ENCODE peak calls at places on chromosomes 4 and X, in six cellular contexts. One of them, this sample, is unnamed.
A peak's percentile ranks its signal among the peaks of the same experiment; 100 is the strongest.

GRCh38 chr4:66574145-66574978 is 904.1 kb upstream of the EPHA5 start:
- DNase-seq in fibroblast of pulmonary artery: peak; percentile 71
- DNase-seq in Caco-2: no peak
- DNase-seq in astrocyte of the spinal cord: peak; percentile 89
- DNase-seq in cardiac muscle cell: no peak
- DNase-seq in left ventricle myocardium inferior: no peak
- DNase-seq in this sample: no peak

GRCh38 chr4:101345271-101345595 is 2.1 kb downstream of the PPP3CA start:
- DNase-seq in astrocyte of the spinal cord: peak; percentile 37
- DNase-seq in cardiac muscle cell: no peak
- DNase-seq in fibroblast of pulmonary artery: no peak
- DNase-seq in left ventricle myocardium inferior: no peak
- DNase-seq in Caco-2: no peak
- DNase-seq in this sample: no peak

GRCh38 chr4:100605144-100605543 is 87.3 kb upstream of the EMCN start:
- DNase-seq in fibroblast of pulmonary artery: no peak
- DNase-seq in left ventricle myocardium inferior: no peak
- DNase-seq in cardiac muscle cell: no peak
- DNase-seq in Caco-2: no peak
- DNase-seq in astrocyte of the spinal cord: no peak
- DNase-seq in this sample: no peak

GRCh38 chr4:45147866-45148265 is 421.5 kb upstream of the GNPDA2 start:
- DNase-seq in astrocyte of the spinal cord: peak; percentile 58
- DNase-seq in Caco-2: no peak
- DNase-seq in cardiac muscle cell: no peak
- DNase-seq in left ventricle myocardium inferior: no peak
- DNase-seq in fibroblast of pulmonary artery: peak; percentile 55
- DNase-seq in this sample: no peak

GRCh38 chr4:19936471-19936870 is 315.2 kb upstream of the SLIT2 start:
- DNase-seq in Caco-2: no peak
- DNase-seq in left ventricle myocardium inferior: no peak
- DNase-seq in fibroblast of pulmonary artery: peak; percentile 63
- DNase-seq in cardiac muscle cell: no peak
- DNase-seq in astrocyte of the spinal cord: peak; percentile 90
- DNase-seq in this sample: no peak

GRCh38 chrX:25726539-25726938 is 411.6 kb upstream of the MAGEB18 start:
- DNase-seq in Caco-2: no peak
- DNase-seq in fibroblast of pulmonary artery: no peak
- DNase-seq in cardiac muscle cell: no peak
- DNase-seq in left ventricle myocardium inferior: no peak
- DNase-seq in astrocyte of the spinal cord: peak; percentile 22
- DNase-seq in this sample: no peak

GRCh38 chrX:43165343-43165920 is 387.5 kb upstream of the PPP1R2C start:
- DNase-seq in left ventricle myocardium inferior: no peak
- DNase-seq in cardiac muscle cell: no peak
- DNase-seq in fibroblast of pulmonary artery: no peak
- DNase-seq in Caco-2: no peak
- DNase-seq in astrocyte of the spinal cord: no peak
- DNase-seq in this sample: no peak

GRCh38 chrX:41471786-41472185 is 24.6 kb downstream of the NYX start:
- DNase-seq in left ventricle myocardium inferior: no peak
- DNase-seq in astrocyte of the spinal cord: no peak
- DNase-seq in cardiac muscle cell: no peak
- DNase-seq in fibroblast of pulmonary artery: no peak
- DNase-seq in Caco-2: no peak
- DNase-seq in this sample: no peak

GRCh38 chr4:8013976-8014726 is 74.5 kb upstream of the AFAP1 start:
- DNase-seq in left ventricle myocardium inferior: no peak
- DNase-seq in astrocyte of the spinal cord: no peak
- DNase-seq in Caco-2: no peak
- DNase-seq in fibroblast of pulmonary artery: no peak
- DNase-seq in cardiac muscle cell: no peak
- DNase-seq in this sample: no peak

GRCh38 chrX:114906978-114907510 is 110.4 kb downstream of the IL13RA2 start:
- DNase-seq in Caco-2: no peak
- DNase-seq in left ventricle myocardium inferior: no peak
- DNase-seq in fibroblast of pulmonary artery: no peak
- DNase-seq in cardiac muscle cell: no peak
- DNase-seq in astrocyte of the spinal cord: no peak
- DNase-seq in this sample: no peak

GRCh38 chrX:16445166-16445752 is 204.7 kb upstream of the S100G start:
- DNase-seq in fibroblast of pulmonary artery: peak; percentile 22
- DNase-seq in cardiac muscle cell: peak; percentile 63
- DNase-seq in astrocyte of the spinal cord: peak; percentile 27
- DNase-seq in Caco-2: peak; percentile 36
- DNase-seq in left ventricle myocardium inferior: no peak
- DNase-seq in this sample: peak; percentile 18

GRCh38 chr4:89283975-89284556 is 23.5 kb downstream of the GPRIN3 start:
- DNase-seq in astrocyte of the spinal cord: no peak
- DNase-seq in cardiac muscle cell: no peak
- DNase-seq in Caco-2: no peak
- DNase-seq in fibroblast of pulmonary artery: no peak
- DNase-seq in left ventricle myocardium inferior: no peak
- DNase-seq in this sample: no peak

GRCh38 chr4:7430368-7430964 is 4.3 kb downstream of the PSAPL1 start:
- DNase-seq in fibroblast of pulmonary artery: no peak
- DNase-seq in Caco-2: peak; percentile 80
- DNase-seq in left ventricle myocardium inferior: peak; percentile 6
- DNase-seq in astrocyte of the spinal cord: no peak
- DNase-seq in cardiac muscle cell: peak; percentile 18
- DNase-seq in this sample: no peak

GRCh38 chr4:24853142-24853541 is 57.8 kb downstream of the SOD3 start:
- DNase-seq in fibroblast of pulmonary artery: peak; percentile 46
- DNase-seq in cardiac muscle cell: no peak
- DNase-seq in Caco-2: no peak
- DNase-seq in astrocyte of the spinal cord: peak; percentile 64
- DNase-seq in left ventricle myocardium inferior: no peak
- DNase-seq in this sample: no peak

GRCh38 chrX:84153538-84153937 is 34.5 kb downstream of the RPS6KA6 start:
- DNase-seq in left ventricle myocardium inferior: no peak
- DNase-seq in Caco-2: no peak
- DNase-seq in fibroblast of pulmonary artery: no peak
- DNase-seq in astrocyte of the spinal cord: no peak
- DNase-seq in cardiac muscle cell: no peak
- DNase-seq in this sample: no peak

GRCh38 chr4:121464854-121465253 is 84.0 kb upstream of the QRFPR start:
- DNase-seq in Caco-2: no peak
- DNase-seq in fibroblast of pulmonary artery: no peak
- DNase-seq in astrocyte of the spinal cord: no peak
- DNase-seq in cardiac muscle cell: no peak
- DNase-seq in left ventricle myocardium inferior: no peak
- DNase-seq in this sample: no peak

GRCh38 chr4:20829958-20830357 is 129.7 kb downstream of the PACRGL start:
- DNase-seq in astrocyte of the spinal cord: no peak
- DNase-seq in fibroblast of pulmonary artery: peak; percentile 14
- DNase-seq in cardiac muscle cell: no peak
- DNase-seq in Caco-2: no peak
- DNase-seq in left ventricle myocardium inferior: no peak
- DNase-seq in this sample: no peak

GRCh38 chr4:123163501-123163900 is 233.1 kb upstream of the SPRY1 start:
- DNase-seq in left ventricle myocardium inferior: no peak
- DNase-seq in fibroblast of pulmonary artery: no peak
- DNase-seq in astrocyte of the spinal cord: no peak
- DNase-seq in cardiac muscle cell: no peak
- DNase-seq in Caco-2: no peak
- DNase-seq in this sample: no peak

GRCh38 chr4:39732728-39733127 is 34.8 kb downstream of the UBE2K start:
- DNase-seq in fibroblast of pulmonary artery: peak; percentile 74
- DNase-seq in left ventricle myocardium inferior: no peak
- DNase-seq in Caco-2: no peak
- DNase-seq in astrocyte of the spinal cord: peak; percentile 87
- DNase-seq in cardiac muscle cell: no peak
- DNase-seq in this sample: no peak

GRCh38 chr4:55411621-55412020 is 15.9 kb downstream of the TMEM165 start:
- DNase-seq in Caco-2: no peak
- DNase-seq in cardiac muscle cell: no peak
- DNase-seq in fibroblast of pulmonary artery: no peak
- DNase-seq in left ventricle myocardium inferior: no peak
- DNase-seq in astrocyte of the spinal cord: no peak
- DNase-seq in this sample: no peak

GRCh38 chr4:71396382-71396781 is 57.6 kb downstream of the SLC4A4 start:
- DNase-seq in cardiac muscle cell: no peak
- DNase-seq in fibroblast of pulmonary artery: no peak
- DNase-seq in Caco-2: no peak
- DNase-seq in left ventricle myocardium inferior: no peak
- DNase-seq in astrocyte of the spinal cord: peak; percentile 43
- DNase-seq in this sample: no peak

GRCh38 chr4:6109842-6110560 is 90.3 kb downstream of the JAKMIP1 start:
- DNase-seq in cardiac muscle cell: no peak
- DNase-seq in fibroblast of pulmonary artery: no peak
- DNase-seq in astrocyte of the spinal cord: no peak
- DNase-seq in left ventricle myocardium inferior: no peak
- DNase-seq in Caco-2: peak; percentile 53
- DNase-seq in this sample: peak; percentile 39

GRCh38 chr4:166594326-166594946 is 639.9 kb downstream of the SPOCK3 start:
- DNase-seq in fibroblast of pulmonary artery: peak; percentile 74
- DNase-seq in cardiac muscle cell: peak; percentile 77
- DNase-seq in left ventricle myocardium inferior: no peak
- DNase-seq in astrocyte of the spinal cord: peak; percentile 64
- DNase-seq in Caco-2: peak; percentile 55
- DNase-seq in this sample: peak; percentile 18

GRCh38 chr4:72109959-72110497 is 78.2 kb downstream of the NPFFR2 start:
- DNase-seq in astrocyte of the spinal cord: no peak
- DNase-seq in cardiac muscle cell: no peak
- DNase-seq in Caco-2: no peak
- DNase-seq in left ventricle myocardium inferior: no peak
- DNase-seq in fibroblast of pulmonary artery: no peak
- DNase-seq in this sample: no peak

DNA sequence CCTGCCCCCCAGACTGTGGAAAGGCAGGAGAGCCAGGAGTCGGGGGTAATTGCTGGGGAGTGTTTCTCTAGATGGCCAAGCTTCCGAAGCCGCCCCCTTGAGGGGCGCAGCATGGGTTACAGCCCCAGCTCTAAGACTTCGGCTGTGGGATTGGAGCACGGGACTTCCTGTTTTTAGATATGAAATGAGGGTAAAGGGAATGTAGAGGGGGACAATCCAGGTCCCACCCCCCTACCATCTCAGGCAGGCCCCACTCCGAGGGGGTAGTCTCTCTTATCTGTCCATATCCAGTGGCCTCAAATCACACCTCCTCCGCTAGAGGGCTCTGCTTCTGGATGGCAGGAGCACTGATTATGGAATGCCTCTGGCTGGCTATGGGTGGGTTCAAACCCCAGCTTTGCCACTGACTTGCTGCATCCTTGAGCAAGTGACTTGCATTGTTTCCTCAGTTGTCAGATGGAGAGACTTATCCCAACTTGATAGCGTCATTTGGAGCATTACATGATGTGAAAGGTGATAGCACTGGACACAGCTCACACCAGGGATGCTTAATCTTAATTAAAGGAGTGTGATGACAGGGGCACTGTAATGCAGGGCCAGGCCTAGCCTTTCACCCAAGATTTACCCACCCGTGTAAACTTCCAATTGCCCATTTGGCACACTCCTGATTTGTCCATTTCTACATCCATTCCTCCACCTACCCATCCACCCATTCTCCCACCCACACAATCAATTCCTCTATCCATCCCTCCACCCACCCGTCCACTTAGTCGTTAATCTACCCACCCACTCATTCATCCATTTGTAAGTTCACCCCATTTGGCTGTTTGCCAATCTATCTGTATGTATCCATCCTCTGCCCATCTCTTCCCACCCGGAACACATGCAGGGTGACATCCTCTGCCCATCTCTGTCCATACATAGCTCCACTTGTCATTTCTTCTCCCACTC is 845 bp upstream of the KCND1 start:
- DNase-seq in astrocyte of the spinal cord: peak; percentile 38
- DNase-seq in Caco-2: peak; percentile 26
- DNase-seq in fibroblast of pulmonary artery: peak; percentile 57
- DNase-seq in cardiac muscle cell: peak; percentile 30
- DNase-seq in left ventricle myocardium inferior: no peak
- DNase-seq in this sample: peak; percentile 32
- H3K4me3 ChIP-seq in astrocyte of the spinal cord: peak overlapping the region; percentile 45
- H3K4me3 ChIP-seq in Caco-2: no peak overlapping the region
- H3K4me3 ChIP-seq in fibroblast of pulmonary artery: peak overlapping the region; percentile 51
- H3K4me3 ChIP-seq in cardiac muscle cell: peak overlapping the region; percentile 32
- H3K4me3 ChIP-seq in left ventricle myocardium inferior: peak overlapping the region; percentile 56
- H3K4me3 ChIP-seq in this sample: peak overlapping the region; percentile 34

GRCh38 chrX:133652185-133652584 is 236.9 kb upstream of the GPC4 start:
- DNase-seq in fibroblast of pulmonary artery: no peak
- DNase-seq in cardiac muscle cell: no peak
- DNase-seq in left ventricle myocardium inferior: no peak
- DNase-seq in Caco-2: no peak
- DNase-seq in astrocyte of the spinal cord: no peak
- DNase-seq in this sample: no peak
- H3K4me3 ChIP-seq in fibroblast of pulmonary artery: no peak overlapping the region
- H3K4me3 ChIP-seq in cardiac muscle cell: no peak overlapping the region
- H3K4me3 ChIP-seq in left ventricle myocardium inferior: no peak overlapping the region
- H3K4me3 ChIP-seq in Caco-2: no peak overlapping the region
- H3K4me3 ChIP-seq in astrocyte of the spinal cord: no peak overlapping the region
- H3K4me3 ChIP-seq in this sample: no peak overlapping the region

GRCh38 chr4:153529646-153530045 is 63.5 kb downstream of the TMEM131L start:
- DNase-seq in left ventricle myocardium inferior: no peak
- DNase-seq in astrocyte of the spinal cord: no peak
- DNase-seq in cardiac muscle cell: no peak
- DNase-seq in fibroblast of pulmonary artery: peak; percentile 73
- DNase-seq in Caco-2: no peak
- DNase-seq in this sample: no peak

GRCh38 chr4:153528705-153529493 is 62.7 kb downstream of the TMEM131L start:
- DNase-seq in astrocyte of the spinal cord: no peak
- DNase-seq in Caco-2: no peak
- DNase-seq in left ventricle myocardium inferior: no peak
- DNase-seq in cardiac muscle cell: no peak
- DNase-seq in fibroblast of pulmonary artery: no peak
- DNase-seq in this sample: no peak

GRCh38 chr4:153530996-153531375 is 64.8 kb downstream of the TMEM131L start:
- DNase-seq in Caco-2: no peak
- DNase-seq in left ventricle myocardium inferior: no peak
- DNase-seq in cardiac muscle cell: no peak
- DNase-seq in astrocyte of the spinal cord: no peak
- DNase-seq in fibroblast of pulmonary artery: no peak
- DNase-seq in this sample: no peak

GRCh38 chr4:153530284-153530995 is 64.3 kb downstream of the TMEM131L start:
- DNase-seq in left ventricle myocardium inferior: no peak
- DNase-seq in fibroblast of pulmonary artery: no peak
- DNase-seq in cardiac muscle cell: no peak
- DNase-seq in astrocyte of the spinal cord: no peak
- DNase-seq in Caco-2: no peak
- DNase-seq in this sample: no peak

GRCh38 chr4:153527690-153528089 is 61.5 kb downstream of the TMEM131L start:
- DNase-seq in Caco-2: no peak
- DNase-seq in astrocyte of the spinal cord: no peak
- DNase-seq in fibroblast of pulmonary artery: no peak
- DNase-seq in left ventricle myocardium inferior: no peak
- DNase-seq in cardiac muscle cell: no peak
- DNase-seq in this sample: no peak
- H3K4me3 ChIP-seq in Caco-2: no peak overlapping the region
- H3K4me3 ChIP-seq in astrocyte of the spinal cord: no peak overlapping the region
- H3K4me3 ChIP-seq in fibroblast of pulmonary artery: no peak overlapping the region
- H3K4me3 ChIP-seq in left ventricle myocardium inferior: no peak overlapping the region
- H3K4me3 ChIP-seq in cardiac muscle cell: no peak overlapping the region
- H3K4me3 ChIP-seq in this sample: no peak overlapping the region

DNA sequence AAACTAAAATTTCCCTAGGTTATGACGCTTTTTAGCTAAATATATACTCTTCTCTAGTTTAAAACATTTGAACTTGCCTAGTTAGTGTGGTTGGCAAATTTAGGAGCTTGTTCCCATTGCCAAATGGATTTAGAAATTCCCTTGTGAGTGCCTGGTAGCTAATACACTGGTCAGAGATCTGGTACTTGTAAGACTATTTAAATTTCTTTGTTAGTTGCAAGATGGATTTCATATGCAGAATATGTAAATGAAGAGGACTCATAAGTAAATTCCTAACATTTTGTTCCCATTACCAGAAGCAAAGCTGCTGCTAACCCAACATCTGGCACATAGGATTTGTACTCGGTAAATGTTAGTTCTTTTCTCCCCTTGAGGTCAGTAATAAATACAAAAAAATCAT is 56.0 kb upstream of the PGK1 start:
- DNase-seq in left ventricle myocardium inferior: no peak
- DNase-seq in fibroblast of pulmonary artery: no peak
- DNase-seq in astrocyte of the spinal cord: no peak
- DNase-seq in cardiac muscle cell: no peak
- DNase-seq in Caco-2: no peak
- DNase-seq in this sample: no peak
- H3K4me3 ChIP-seq in left ventricle myocardium inferior: no peak overlapping the region
- H3K4me3 ChIP-seq in fibroblast of pulmonary artery: no peak overlapping the region
- H3K4me3 ChIP-seq in astrocyte of the spinal cord: no peak overlapping the region
- H3K4me3 ChIP-seq in cardiac muscle cell: no peak overlapping the region
- H3K4me3 ChIP-seq in Caco-2: no peak overlapping the region
- H3K4me3 ChIP-seq in this sample: no peak overlapping the region